ENCODE peak calls at places on chromosomes 4 and X, in nine cellular contexts. One of them, this sample, is unnamed.

GRCh38 chr4:79872738-79873137 is 200.3 kb downstream of the ANTXR2 start:
- DNase-seq in cardiac fibroblast: no peak
- DNase-seq in kidney: no peak
- DNase-seq in foreskin fibroblast: no peak
- DNase-seq in spleen: no peak
- DNase-seq in bronchial epithelial cell: no peak
- DNase-seq in AG10803: no peak
- DNase-seq in testis: no peak
- DNase-seq in ovary: no peak
- DNase-seq in this sample: no peak

GRCh38 chr4:67879486-67879885 is 4.3 kb downstream of the TMPRSS11D start:
- DNase-seq in bronchial epithelial cell: no peak
- DNase-seq in testis: no peak
- DNase-seq in kidney: no peak
- DNase-seq in ovary: no peak
- DNase-seq in AG10803: peak
- DNase-seq in spleen: no peak
- DNase-seq in cardiac fibroblast: peak
- DNase-seq in foreskin fibroblast: no peak
- DNase-seq in this sample: no peak

GRCh38 chr4:8157496-8157895 is 1.1 kb downstream of the ABLIM2 start:
- DNase-seq in AG10803: no peak
- DNase-seq in testis: no peak
- DNase-seq in bronchial epithelial cell: no peak
- DNase-seq in cardiac fibroblast: peak
- DNase-seq in spleen: no peak
- DNase-seq in kidney: peak
- DNase-seq in foreskin fibroblast: no peak
- DNase-seq in ovary: no peak
- DNase-seq in this sample: no peak

GRCh38 chr4:101791189-101791572 is 651 bp downstream of the BANK1 start:
- DNase-seq in ovary: no peak
- DNase-seq in foreskin fibroblast: no peak
- DNase-seq in AG10803: no peak
- DNase-seq in kidney: no peak
- DNase-seq in testis: no peak
- DNase-seq in cardiac fibroblast: no peak
- DNase-seq in bronchial epithelial cell: peak
- DNase-seq in spleen: peak
- DNase-seq in this sample: no peak

GRCh38 chrX:131821945-131822622 is 201.0 kb upstream of the STK26 start:
- DNase-seq in foreskin fibroblast: no peak
- DNase-seq in kidney: peak
- DNase-seq in spleen: peak
- DNase-seq in bronchial epithelial cell: no peak
- DNase-seq in AG10803: no peak
- DNase-seq in testis: no peak
- DNase-seq in ovary: peak
- DNase-seq in cardiac fibroblast: no peak
- DNase-seq in this sample: no peak

GRCh38 chr4:181289203-181289602 is 954.0 kb upstream of the TENM3 start:
- DNase-seq in cardiac fibroblast: no peak
- DNase-seq in kidney: no peak
- DNase-seq in bronchial epithelial cell: no peak
- DNase-seq in testis: no peak
- DNase-seq in AG10803: no peak
- DNase-seq in spleen: no peak
- DNase-seq in ovary: no peak
- DNase-seq in foreskin fibroblast: no peak
- DNase-seq in this sample: no peak

GRCh38 chr4:7381221-7381889 is 53.4 kb downstream of the PSAPL1 start:
- DNase-seq in cardiac fibroblast: no peak
- DNase-seq in foreskin fibroblast: no peak
- DNase-seq in kidney: peak
- DNase-seq in spleen: peak
- DNase-seq in AG10803: no peak
- DNase-seq in testis: peak
- DNase-seq in bronchial epithelial cell: no peak
- DNase-seq in ovary: peak
- DNase-seq in this sample: no peak

GRCh38 chrX:155333701-155334100 is 713 bp downstream of the CLIC2 start:
- DNase-seq in kidney: no peak
- DNase-seq in testis: no peak
- DNase-seq in bronchial epithelial cell: no peak
- DNase-seq in ovary: no peak
- DNase-seq in foreskin fibroblast: no peak
- DNase-seq in spleen: no peak
- DNase-seq in AG10803: no peak
- DNase-seq in cardiac fibroblast: no peak
- DNase-seq in this sample: no peak

GRCh38 chrX:53280703-53281320 is 572 bp downstream of the IQSEC2 start:
- DNase-seq in kidney: peak
- DNase-seq in bronchial epithelial cell: peak
- DNase-seq in AG10803: peak
- DNase-seq in testis: peak
- DNase-seq in cardiac fibroblast: peak
- DNase-seq in foreskin fibroblast: peak
- DNase-seq in ovary: peak
- DNase-seq in spleen: no peak
- DNase-seq in this sample: no peak

GRCh38 chr4:52982246-52982950 is 120.3 kb downstream of the RASL11B start:
- DNase-seq in kidney: no peak
- DNase-seq in testis: no peak
- DNase-seq in foreskin fibroblast: peak
- DNase-seq in AG10803: peak
- DNase-seq in cardiac fibroblast: peak
- DNase-seq in spleen: no peak
- DNase-seq in bronchial epithelial cell: peak
- DNase-seq in ovary: no peak
- DNase-seq in this sample: no peak

GRCh38 chr4:124953059-124953850 is 240.7 kb upstream of the ANKRD50 start:
- DNase-seq in cardiac fibroblast: peak
- DNase-seq in testis: no peak
- DNase-seq in kidney: no peak
- DNase-seq in foreskin fibroblast: peak
- DNase-seq in ovary: no peak
- DNase-seq in AG10803: peak
- DNase-seq in spleen: no peak
- DNase-seq in bronchial epithelial cell: peak
- DNase-seq in this sample: no peak

GRCh38 chr4:8410641-8411271 is 29.8 kb downstream of the ACOX3 start:
- DNase-seq in bronchial epithelial cell: peak
- DNase-seq in testis: peak
- DNase-seq in ovary: peak
- DNase-seq in foreskin fibroblast: peak
- DNase-seq in kidney: no peak
- DNase-seq in cardiac fibroblast: peak
- DNase-seq in AG10803: peak
- DNase-seq in spleen: no peak
- DNase-seq in this sample: no peak

GRCh38 chr4:15771419-15772058 is 6.6 kb upstream of the CD38 start:
- DNase-seq in cardiac fibroblast: no peak
- DNase-seq in spleen: no peak
- DNase-seq in bronchial epithelial cell: no peak
- DNase-seq in foreskin fibroblast: no peak
- DNase-seq in kidney: no peak
- DNase-seq in AG10803: no peak
- DNase-seq in testis: no peak
- DNase-seq in ovary: no peak
- DNase-seq in this sample: no peak

GRCh38 chr4:173013232-173013932 is 155.2 kb upstream of the GALNT7 start:
- DNase-seq in testis: peak
- DNase-seq in kidney: no peak
- DNase-seq in spleen: no peak
- DNase-seq in AG10803: peak
- DNase-seq in cardiac fibroblast: peak
- DNase-seq in foreskin fibroblast: peak
- DNase-seq in bronchial epithelial cell: peak
- DNase-seq in ovary: no peak
- DNase-seq in this sample: no peak

GRCh38 chr4:137700751-137701150 is 168.5 kb upstream of the PCDH18 start:
- DNase-seq in ovary: no peak
- DNase-seq in cardiac fibroblast: no peak
- DNase-seq in spleen: no peak
- DNase-seq in kidney: no peak
- DNase-seq in testis: no peak
- DNase-seq in AG10803: no peak
- DNase-seq in bronchial epithelial cell: no peak
- DNase-seq in foreskin fibroblast: peak
- DNase-seq in this sample: no peak

GRCh38 chr4:33262809-33263208 is 2542.6 kb downstream of the PCDH7 start:
- DNase-seq in bronchial epithelial cell: peak
- DNase-seq in AG10803: no peak
- DNase-seq in kidney: no peak
- DNase-seq in cardiac fibroblast: peak
- DNase-seq in testis: no peak
- DNase-seq in ovary: no peak
- DNase-seq in foreskin fibroblast: peak
- DNase-seq in spleen: no peak
- DNase-seq in this sample: no peak

GRCh38 chrX:153828308-153828707 is 2.0 kb downstream of the PDZD4 start:
- DNase-seq in foreskin fibroblast: no peak
- DNase-seq in bronchial epithelial cell: no peak
- DNase-seq in AG10803: no peak
- DNase-seq in testis: no peak
- DNase-seq in ovary: no peak
- DNase-seq in spleen: peak
- DNase-seq in kidney: no peak
- DNase-seq in cardiac fibroblast: no peak
- DNase-seq in this sample: no peak
- H3K4me3 ChIP-seq in foreskin fibroblast: no peak
- H3K4me3 ChIP-seq in bronchial epithelial cell: no peak
- H3K4me3 ChIP-seq in AG10803: no peak
- H3K4me3 ChIP-seq in testis: no peak
- H3K4me3 ChIP-seq in ovary: peak
- H3K4me3 ChIP-seq in spleen: peak
- H3K4me3 ChIP-seq in kidney: no peak
- H3K4me3 ChIP-seq in cardiac fibroblast: no peak
- H3K4me3 ChIP-seq in this sample: no peak

GRCh38 chr4:182495111-182495510 is 251.9 kb downstream of the TENM3 start:
- DNase-seq in testis: no peak
- DNase-seq in foreskin fibroblast: no peak
- DNase-seq in AG10803: no peak
- DNase-seq in ovary: no peak
- DNase-seq in bronchial epithelial cell: no peak
- DNase-seq in cardiac fibroblast: no peak
- DNase-seq in kidney: no peak
- DNase-seq in spleen: no peak
- DNase-seq in this sample: no peak
- TF ChIP-seq CTCF in testis: no peak
- TF ChIP-seq CTCF in foreskin fibroblast: no peak
- TF ChIP-seq CTCF in AG10803: no peak
- TF ChIP-seq CTCF in ovary: no peak
- TF ChIP-seq CTCF in bronchial epithelial cell: no peak
- TF ChIP-seq CTCF in cardiac fibroblast: no peak
- TF ChIP-seq CTCF in kidney: no peak
- TF ChIP-seq CTCF in spleen: no peak
- TF ChIP-seq CTCF in this sample: no peak

GRCh38 chr4:1309261-1310010 is 19.7 kb downstream of the MAEA start:
- DNase-seq in foreskin fibroblast: peak
- DNase-seq in cardiac fibroblast: peak
- DNase-seq in kidney: peak
- DNase-seq in bronchial epithelial cell: peak
- DNase-seq in spleen: peak
- DNase-seq in testis: peak
- DNase-seq in ovary: peak
- DNase-seq in AG10803: peak
- DNase-seq in this sample: no peak

GRCh38 chr4:1305261-1305711 is 15.6 kb downstream of the MAEA start:
- DNase-seq in AG10803: no peak
- DNase-seq in bronchial epithelial cell: no peak
- DNase-seq in testis: no peak
- DNase-seq in cardiac fibroblast: no peak
- DNase-seq in ovary: no peak
- DNase-seq in spleen: peak
- DNase-seq in kidney: peak
- DNase-seq in foreskin fibroblast: no peak
- DNase-seq in this sample: no peak

GRCh38 chr4:1307951-1308735 is 18.5 kb downstream of the MAEA start:
- DNase-seq in AG10803: no peak
- DNase-seq in bronchial epithelial cell: no peak
- DNase-seq in kidney: peak
- DNase-seq in testis: no peak
- DNase-seq in foreskin fibroblast: no peak
- DNase-seq in cardiac fibroblast: no peak
- DNase-seq in spleen: peak
- DNase-seq in ovary: no peak
- DNase-seq in this sample: no peak

GRCh38 chr4:1302159-1302558 is 12.5 kb downstream of the MAEA start:
- DNase-seq in testis: no peak
- DNase-seq in kidney: no peak
- DNase-seq in cardiac fibroblast: no peak
- DNase-seq in ovary: no peak
- DNase-seq in AG10803: no peak
- DNase-seq in bronchial epithelial cell: no peak
- DNase-seq in foreskin fibroblast: no peak
- DNase-seq in spleen: no peak
- DNase-seq in this sample: no peak

GRCh38 chr4:1305781-1306455 is 16.2 kb downstream of the MAEA start:
- DNase-seq in cardiac fibroblast: no peak
- DNase-seq in AG10803: no peak
- DNase-seq in foreskin fibroblast: no peak
- DNase-seq in bronchial epithelial cell: no peak
- DNase-seq in testis: no peak
- DNase-seq in ovary: no peak
- DNase-seq in spleen: peak
- DNase-seq in kidney: peak
- DNase-seq in this sample: no peak
- H3K4me3 ChIP-seq in cardiac fibroblast: no peak
- H3K4me3 ChIP-seq in AG10803: no peak
- H3K4me3 ChIP-seq in foreskin fibroblast: no peak
- H3K4me3 ChIP-seq in bronchial epithelial cell: no peak
- H3K4me3 ChIP-seq in testis: no peak
- H3K4me3 ChIP-seq in ovary: no peak
- H3K4me3 ChIP-seq in spleen: no peak
- H3K4me3 ChIP-seq in kidney: no peak
- H3K4me3 ChIP-seq in this sample: no peak

GRCh38 chrX:39704590-39704989 is 393.2 kb downstream of the BCOR start:
- DNase-seq in cardiac fibroblast: no peak
- DNase-seq in bronchial epithelial cell: no peak
- DNase-seq in ovary: no peak
- DNase-seq in foreskin fibroblast: no peak
- DNase-seq in kidney: no peak
- DNase-seq in AG10803: no peak
- DNase-seq in spleen: no peak
- DNase-seq in testis: no peak
- DNase-seq in this sample: no peak

GRCh38 chrX:39703307-39703706 is 394.5 kb downstream of the BCOR start:
- DNase-seq in AG10803: no peak
- DNase-seq in foreskin fibroblast: no peak
- DNase-seq in ovary: no peak
- DNase-seq in kidney: no peak
- DNase-seq in spleen: no peak
- DNase-seq in testis: no peak
- DNase-seq in bronchial epithelial cell: no peak
- DNase-seq in cardiac fibroblast: no peak
- DNase-seq in this sample: no peak

GRCh38 chrX:39709364-39709763 is 388.4 kb downstream of the BCOR start:
- DNase-seq in kidney: no peak
- DNase-seq in AG10803: no peak
- DNase-seq in ovary: no peak
- DNase-seq in bronchial epithelial cell: no peak
- DNase-seq in foreskin fibroblast: no peak
- DNase-seq in spleen: no peak
- DNase-seq in cardiac fibroblast: no peak
- DNase-seq in testis: no peak
- DNase-seq in this sample: no peak

GRCh38 chrX:39705299-39705698 is 392.5 kb downstream of the BCOR start:
- DNase-seq in foreskin fibroblast: peak
- DNase-seq in kidney: peak
- DNase-seq in AG10803: peak
- DNase-seq in spleen: no peak
- DNase-seq in bronchial epithelial cell: peak
- DNase-seq in ovary: peak
- DNase-seq in testis: peak
- DNase-seq in cardiac fibroblast: peak
- DNase-seq in this sample: no peak
- TF ChIP-seq CTCF in foreskin fibroblast: peak
- TF ChIP-seq CTCF in kidney: peak
- TF ChIP-seq CTCF in AG10803: peak
- TF ChIP-seq CTCF in spleen: no peak
- TF ChIP-seq CTCF in bronchial epithelial cell: peak
- TF ChIP-seq CTCF in ovary: peak
- TF ChIP-seq CTCF in testis: peak
- TF ChIP-seq CTCF in cardiac fibroblast: peak
- TF ChIP-seq CTCF in this sample: no peak